ENCODE peak calls at places on chromosome 17, in eight cellular contexts. One of them, this sample, is unnamed.

GRCh38 chr17:77140878-77141767 is at the start of gene SEC14L1:
- DNase-seq in HL-60: peak; percentile 16
- DNase-seq in Caco-2: peak; percentile 59
- DNase-seq in fibroblast of pulmonary artery: peak; percentile 54
- DNase-seq in WERI-Rb-1: peak; percentile 48
- DNase-seq in fibroblast of lung: no peak
- DNase-seq in dorsolateral prefrontal cortex: no peak
- DNase-seq in mesendoderm: peak; percentile 85
- DNase-seq in this sample: peak; percentile 44

GRCh38 chr17:50539762-50540440 is 7.1 kb upstream of the SPATA20 start:
- DNase-seq in HL-60: no peak
- DNase-seq in fibroblast of pulmonary artery: no peak
- DNase-seq in dorsolateral prefrontal cortex: no peak
- DNase-seq in mesendoderm: no peak
- DNase-seq in WERI-Rb-1: peak; percentile 75
- DNase-seq in fibroblast of lung: no peak
- DNase-seq in Caco-2: peak; percentile 90
- DNase-seq in this sample: no peak

GRCh38 chr17:75842411-75842810 is 1.8 kb downstream of the UNC13D start:
- DNase-seq in HL-60: no peak
- DNase-seq in WERI-Rb-1: no peak
- DNase-seq in dorsolateral prefrontal cortex: no peak
- DNase-seq in mesendoderm: no peak
- DNase-seq in fibroblast of pulmonary artery: no peak
- DNase-seq in fibroblast of lung: no peak
- DNase-seq in Caco-2: no peak
- DNase-seq in this sample: no peak

GRCh38 chr17:3647769-3648540 is 11.4 kb downstream of the CTNS start:
- DNase-seq in WERI-Rb-1: peak; percentile 74
- DNase-seq in mesendoderm: peak; percentile 71
- DNase-seq in HL-60: peak; percentile 35
- DNase-seq in fibroblast of pulmonary artery: peak; percentile 73
- DNase-seq in dorsolateral prefrontal cortex: peak; percentile 66
- DNase-seq in fibroblast of lung: peak; percentile 59
- DNase-seq in Caco-2: peak; percentile 51
- DNase-seq in this sample: peak; percentile 44

GRCh38 chr17:7263071-7263800 is 958 bp upstream of the CLDN7 start:
- DNase-seq in mesendoderm: peak; percentile 93
- DNase-seq in fibroblast of pulmonary artery: no peak
- DNase-seq in HL-60: no peak
- DNase-seq in WERI-Rb-1: peak; percentile 57
- DNase-seq in dorsolateral prefrontal cortex: no peak
- DNase-seq in fibroblast of lung: no peak
- DNase-seq in Caco-2: peak; percentile 82
- DNase-seq in this sample: no peak

GRCh38 chr17:12229315-12229714 is 208.6 kb downstream of the MAP2K4 start:
- DNase-seq in fibroblast of pulmonary artery: no peak
- DNase-seq in fibroblast of lung: no peak
- DNase-seq in dorsolateral prefrontal cortex: no peak
- DNase-seq in HL-60: peak; percentile 20
- DNase-seq in WERI-Rb-1: no peak
- DNase-seq in Caco-2: no peak
- DNase-seq in mesendoderm: no peak
- DNase-seq in this sample: no peak

GRCh38 chr17:71792966-71793365 is 327.9 kb upstream of the SOX9 start:
- DNase-seq in fibroblast of lung: peak; percentile 95
- DNase-seq in dorsolateral prefrontal cortex: no peak
- DNase-seq in Caco-2: no peak
- DNase-seq in mesendoderm: no peak
- DNase-seq in WERI-Rb-1: no peak
- DNase-seq in fibroblast of pulmonary artery: peak; percentile 46
- DNase-seq in HL-60: no peak
- DNase-seq in this sample: peak; percentile 9

GRCh38 chr17:7932949-7933348 is 943 bp downstream of the CNTROB start:
- DNase-seq in WERI-Rb-1: peak; percentile 33
- DNase-seq in Caco-2: peak; percentile 40
- DNase-seq in HL-60: peak; percentile 29
- DNase-seq in fibroblast of lung: peak; percentile 53
- DNase-seq in dorsolateral prefrontal cortex: no peak
- DNase-seq in fibroblast of pulmonary artery: peak; percentile 49
- DNase-seq in mesendoderm: peak; percentile 82
- DNase-seq in this sample: peak; percentile 43

GRCh38 chr17:1726626-1727257 is 2.2 kb downstream of the WDR81 start:
- DNase-seq in HL-60: no peak
- DNase-seq in WERI-Rb-1: no peak
- DNase-seq in fibroblast of pulmonary artery: no peak
- DNase-seq in Caco-2: no peak
- DNase-seq in mesendoderm: no peak
- DNase-seq in dorsolateral prefrontal cortex: no peak
- DNase-seq in fibroblast of lung: no peak
- DNase-seq in this sample: no peak

GRCh38 chr17:6492892-6493674 is 48.8 kb downstream of the PIMREG start:
- DNase-seq in dorsolateral prefrontal cortex: no peak
- DNase-seq in WERI-Rb-1: no peak
- DNase-seq in mesendoderm: peak; percentile 74
- DNase-seq in fibroblast of pulmonary artery: no peak
- DNase-seq in HL-60: no peak
- DNase-seq in fibroblast of lung: no peak
- DNase-seq in Caco-2: no peak
- DNase-seq in this sample: no peak

GRCh38 chr17:9409430-9409829 is 166.2 kb downstream of the STX8 start:
- DNase-seq in fibroblast of pulmonary artery: no peak
- DNase-seq in WERI-Rb-1: no peak
- DNase-seq in mesendoderm: no peak
- DNase-seq in Caco-2: no peak
- DNase-seq in dorsolateral prefrontal cortex: no peak
- DNase-seq in fibroblast of lung: peak; percentile 47
- DNase-seq in HL-60: no peak
- DNase-seq in this sample: peak; percentile 49

GRCh38 chr17:67245694-67246397 is 850 bp upstream of the HELZ start:
- DNase-seq in HL-60: no peak
- DNase-seq in WERI-Rb-1: peak; percentile 71
- DNase-seq in Caco-2: peak; percentile 87
- DNase-seq in dorsolateral prefrontal cortex: no peak
- DNase-seq in fibroblast of pulmonary artery: no peak
- DNase-seq in fibroblast of lung: no peak
- DNase-seq in mesendoderm: peak; percentile 89
- DNase-seq in this sample: no peak

GRCh38 chr17:75855310-75856061 is at the start of gene WBP2:
- DNase-seq in dorsolateral prefrontal cortex: peak; percentile 98
- DNase-seq in fibroblast of lung: peak; percentile 100
- DNase-seq in Caco-2: peak; percentile 99
- DNase-seq in fibroblast of pulmonary artery: peak; percentile 100
- DNase-seq in WERI-Rb-1: peak; percentile 100
- DNase-seq in mesendoderm: peak; percentile 100
- DNase-seq in HL-60: peak; percentile 100
- DNase-seq in this sample: peak; percentile 100

GRCh38 chr17:67549787-67550186 is 167.9 kb upstream of the NOL11 start:
- DNase-seq in mesendoderm: no peak
- DNase-seq in dorsolateral prefrontal cortex: no peak
- DNase-seq in fibroblast of pulmonary artery: peak; percentile 20
- DNase-seq in WERI-Rb-1: no peak
- DNase-seq in HL-60: no peak
- DNase-seq in fibroblast of lung: no peak
- DNase-seq in Caco-2: no peak
- DNase-seq in this sample: no peak

GRCh38 chr17:79945591-79946255 is 89.9 kb downstream of the TBC1D16 start:
- DNase-seq in WERI-Rb-1: no peak
- DNase-seq in HL-60: no peak
- DNase-seq in fibroblast of pulmonary artery: no peak
- DNase-seq in dorsolateral prefrontal cortex: peak; percentile 14
- DNase-seq in mesendoderm: no peak
- DNase-seq in Caco-2: no peak
- DNase-seq in fibroblast of lung: no peak
- DNase-seq in this sample: no peak

GRCh38 chr17:75277664-75278071 is 6.6 kb upstream of the MIF4GD start:
- DNase-seq in Caco-2: no peak
- DNase-seq in mesendoderm: peak; percentile 8
- DNase-seq in fibroblast of lung: peak; percentile 48
- DNase-seq in HL-60: no peak
- DNase-seq in WERI-Rb-1: no peak
- DNase-seq in dorsolateral prefrontal cortex: no peak
- DNase-seq in fibroblast of pulmonary artery: no peak
- DNase-seq in this sample: peak; percentile 74

GRCh38 chr17:53900951-53901350 is 78.2 kb downstream of the KIF2B start:
- DNase-seq in HL-60: no peak
- DNase-seq in mesendoderm: no peak
- DNase-seq in Caco-2: no peak
- DNase-seq in dorsolateral prefrontal cortex: no peak
- DNase-seq in fibroblast of lung: no peak
- DNase-seq in WERI-Rb-1: no peak
- DNase-seq in fibroblast of pulmonary artery: no peak
- DNase-seq in this sample: no peak

GRCh38 chr17:49217651-49218413 is 7.3 kb downstream of the ABI3 start:
- DNase-seq in dorsolateral prefrontal cortex: no peak
- DNase-seq in mesendoderm: no peak
- DNase-seq in WERI-Rb-1: no peak
- DNase-seq in Caco-2: peak; percentile 41
- DNase-seq in HL-60: peak; percentile 94
- DNase-seq in fibroblast of pulmonary artery: no peak
- DNase-seq in fibroblast of lung: no peak
- DNase-seq in this sample: no peak

GRCh38 chr17:31390748-31391495 is 553 bp upstream of the RAB11FIP4 start:
- DNase-seq in WERI-Rb-1: no peak
- DNase-seq in fibroblast of pulmonary artery: no peak
- DNase-seq in mesendoderm: peak; percentile 32
- DNase-seq in dorsolateral prefrontal cortex: no peak
- DNase-seq in Caco-2: no peak
- DNase-seq in fibroblast of lung: no peak
- DNase-seq in HL-60: no peak
- DNase-seq in this sample: no peak
- H3K4me3 ChIP-seq in WERI-Rb-1: peak overlapping the region; percentile 41
- H3K4me3 ChIP-seq in fibroblast of pulmonary artery: peak overlapping the region; percentile 25
- H3K4me3 ChIP-seq in mesendoderm: peak overlapping the region; percentile 18
- H3K4me3 ChIP-seq in dorsolateral prefrontal cortex: peak overlapping the region; percentile 68
- H3K4me3 ChIP-seq in Caco-2: peak overlapping the region; percentile 26
- H3K4me3 ChIP-seq in fibroblast of lung: no peak overlapping the region
- H3K4me3 ChIP-seq in HL-60: no peak overlapping the region
- H3K4me3 ChIP-seq in this sample: peak overlapping the region; percentile 32

GRCh38 chr17:38429476-38430100 is 1.3 kb downstream of the ARHGAP23 start:
- DNase-seq in fibroblast of lung: no peak
- DNase-seq in HL-60: no peak
- DNase-seq in fibroblast of pulmonary artery: no peak
- DNase-seq in dorsolateral prefrontal cortex: no peak
- DNase-seq in Caco-2: no peak
- DNase-seq in WERI-Rb-1: no peak
- DNase-seq in mesendoderm: no peak
- DNase-seq in this sample: no peak
- H3K4me3 ChIP-seq in fibroblast of lung: peak overlapping the region; percentile 63
- H3K4me3 ChIP-seq in HL-60: peak overlapping the region; percentile 78
- H3K4me3 ChIP-seq in fibroblast of pulmonary artery: peak overlapping the region; percentile 74
- H3K4me3 ChIP-seq in dorsolateral prefrontal cortex: peak overlapping the region; percentile 84
- H3K4me3 ChIP-seq in Caco-2: no peak overlapping the region
- H3K4me3 ChIP-seq in WERI-Rb-1: no peak overlapping the region
- H3K4me3 ChIP-seq in mesendoderm: no peak overlapping the region
- H3K4me3 ChIP-seq in this sample: peak overlapping the region; percentile 81

DNA sequence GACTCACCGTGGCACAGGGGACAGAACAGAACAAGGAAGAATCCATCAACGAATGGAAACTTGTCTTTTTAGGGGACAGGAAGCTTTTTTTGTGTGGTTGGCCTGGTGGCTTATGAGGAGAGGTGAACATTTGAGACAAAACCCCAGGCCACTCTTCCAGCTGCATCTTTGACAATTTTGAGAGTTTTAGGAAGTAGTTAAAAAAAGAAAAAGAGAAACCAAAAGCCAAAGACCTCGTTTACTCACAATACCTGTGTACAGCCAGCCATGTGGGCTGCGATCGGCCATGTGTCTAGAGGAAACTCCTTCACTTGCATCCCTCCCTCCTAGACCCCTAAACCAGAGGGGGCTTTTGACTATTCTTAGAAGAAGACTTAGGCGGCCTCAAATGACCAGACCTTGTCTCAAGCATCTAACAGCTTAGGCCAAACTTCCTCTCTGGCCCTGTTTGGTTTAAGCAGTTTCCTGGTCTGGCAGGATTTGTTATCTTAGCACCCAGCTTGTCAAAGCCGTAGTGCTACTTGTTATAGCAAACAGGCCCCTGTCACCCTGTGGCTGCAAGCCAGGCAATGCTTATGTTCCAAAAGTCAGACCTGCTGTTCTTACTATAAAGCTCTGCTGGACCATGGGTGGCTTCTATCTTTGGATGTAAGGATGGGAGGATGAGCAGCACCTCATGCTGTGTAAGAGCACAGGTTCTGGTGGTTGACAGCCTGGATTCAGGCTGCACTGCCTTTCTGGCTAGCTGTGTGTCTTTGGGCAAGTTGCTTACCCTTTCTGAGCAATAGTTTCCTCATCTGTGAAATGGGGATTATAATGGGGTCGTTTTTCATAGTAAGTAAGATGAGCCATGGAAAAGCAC is 17.7 kb downstream of the KSR1 start:
- DNase-seq in HL-60: peak; percentile 76
- DNase-seq in mesendoderm: peak; percentile 75
- DNase-seq in fibroblast of lung: no peak
- DNase-seq in Caco-2: no peak
- DNase-seq in fibroblast of pulmonary artery: peak; percentile 53
- DNase-seq in WERI-Rb-1: peak; percentile 23
- DNase-seq in dorsolateral prefrontal cortex: no peak
- DNase-seq in this sample: no peak
- H3K4me3 ChIP-seq in HL-60: no peak overlapping the region
- H3K4me3 ChIP-seq in mesendoderm: no peak overlapping the region
- H3K4me3 ChIP-seq in fibroblast of lung: no peak overlapping the region
- H3K4me3 ChIP-seq in Caco-2: no peak overlapping the region
- H3K4me3 ChIP-seq in fibroblast of pulmonary artery: no peak overlapping the region
- H3K4me3 ChIP-seq in WERI-Rb-1: no peak overlapping the region
- H3K4me3 ChIP-seq in dorsolateral prefrontal cortex: no peak overlapping the region
- H3K4me3 ChIP-seq in this sample: no peak overlapping the region

DNA sequence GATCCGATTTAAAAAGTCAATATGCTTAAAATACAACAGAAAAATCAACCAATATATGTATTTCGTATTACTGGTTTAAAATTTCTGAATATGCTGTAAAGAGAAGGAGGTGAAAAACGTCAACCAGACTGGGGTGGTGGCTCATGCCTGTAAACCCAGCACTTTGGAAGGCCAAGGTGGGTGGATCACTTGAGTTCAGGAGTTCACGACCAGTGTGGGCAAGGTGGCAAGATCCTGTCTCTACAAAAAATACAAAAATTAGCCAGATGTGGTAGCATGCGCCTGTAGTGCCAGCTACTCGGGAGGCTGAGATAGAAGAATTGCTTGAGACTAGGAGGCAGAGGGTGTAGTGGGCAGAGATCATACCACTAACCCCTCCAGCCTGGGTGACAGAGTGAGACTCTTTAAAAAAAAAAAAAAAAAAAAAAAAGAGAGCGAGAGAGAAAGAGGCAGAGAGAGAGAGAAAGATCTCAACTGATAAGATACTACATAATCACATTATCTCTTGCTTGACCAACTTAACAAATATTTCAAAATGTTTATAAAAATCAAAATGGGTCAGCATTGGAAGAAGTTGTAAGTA is 46.0 kb downstream of the KANSL1 start:
- DNase-seq in HL-60: no peak
- DNase-seq in fibroblast of pulmonary artery: no peak
- DNase-seq in fibroblast of lung: no peak
- DNase-seq in mesendoderm: no peak
- DNase-seq in WERI-Rb-1: no peak
- DNase-seq in Caco-2: no peak
- DNase-seq in dorsolateral prefrontal cortex: no peak
- DNase-seq in this sample: no peak
- H3K4me3 ChIP-seq in HL-60: no peak overlapping the region
- H3K4me3 ChIP-seq in fibroblast of pulmonary artery: no peak overlapping the region
- H3K4me3 ChIP-seq in fibroblast of lung: no peak overlapping the region
- H3K4me3 ChIP-seq in mesendoderm: no peak overlapping the region
- H3K4me3 ChIP-seq in WERI-Rb-1: no peak overlapping the region
- H3K4me3 ChIP-seq in Caco-2: no peak overlapping the region
- H3K4me3 ChIP-seq in dorsolateral prefrontal cortex: no peak overlapping the region
- H3K4me3 ChIP-seq in this sample: no peak overlapping the region

This sample was measured in fibroblast of the aortic adventitia.